ENCODE peak calls at places on chromosome 3, in seven cellular contexts. K, L, N, I, Q, Z and A are unnamed samples.

GRCh38 chr3:110384601-110385000 is 687.0 kb upstream of the NECTIN3 start:
- DNase-seq in K (peak), L (no peak), N (peak), I (peak), Q (no peak), Z (peak), A (no peak)

GRCh38 chr3:158725348-158725966 is 6.8 kb downstream of the RARRES1 start:
- DNase-seq in K (peak), L (no peak), N (peak), I (peak), Q (no peak), Z (peak), A (no peak)

GRCh38 chr3:189967254-189967865 is 153.3 kb downstream of the P3H2 start:
- DNase-seq in K (peak), L (peak), N (peak), I (no peak), Q (no peak), Z (peak), A (peak)

GRCh38 chr3:144670560-144670959 is 698.9 kb downstream of the DIPK2A start:
- DNase-seq in K (no peak), L (no peak), N (no peak), I (no peak), Q (no peak), Z (no peak), A (no peak)

GRCh38 chr3:156106721-156107373 is 13.5 kb upstream of the KCNAB1 start:
- DNase-seq in K (peak), L (no peak), N (no peak), I (no peak), Q (no peak), Z (no peak), A (no peak)

GRCh38 chr3:46504780-46505179 is 7.0 kb downstream of the RTP3 start:
- DNase-seq in K (no peak), L (peak), N (no peak), I (no peak), Q (no peak), Z (no peak), A (no peak)

GRCh38 chr3:165837801-165838200 is 578 bp upstream of the BCHE start:
- DNase-seq in K (no peak), L (no peak), N (no peak), I (no peak), Q (no peak), Z (no peak), A (no peak)

GRCh38 chr3:129399895-129400357 is 28.5 kb downstream of the EFCAB12 start:
- DNase-seq in K (no peak), L (no peak), N (no peak), I (no peak), Q (no peak), Z (no peak), A (no peak)

GRCh38 chr3:143171656-143172055 is 52.1 kb downstream of the CHST2 start:
- DNase-seq in K (peak), L (no peak), N (peak), I (no peak), Q (no peak), Z (no peak), A (no peak)

GRCh38 chr3:150885535-150885934 is 19.7 kb downstream of the MINDY4B start:
- DNase-seq in K (no peak), L (no peak), N (no peak), I (no peak), Q (no peak), Z (no peak), A (no peak)

GRCh38 chr3:64295594-64295993 is 70.3 kb upstream of the PRICKLE2 start:
- DNase-seq in K (peak), L (no peak), N (peak), I (peak), Q (no peak), Z (peak), A (no peak)

GRCh38 chr3:50153782-50154475 is 1.2 kb upstream of the SEMA3F start:
- DNase-seq in K (no peak), L (no peak), N (no peak), I (no peak), Q (no peak), Z (no peak), A (no peak)

GRCh38 chr3:17841190-17841828 is 98.9 kb upstream of the TBC1D5 start:
- DNase-seq in K (peak), L (peak), N (peak), I (no peak), Q (peak), Z (peak), A (peak)

GRCh38 chr3:42298259-42298658 is 32.3 kb upstream of the CCK start:
- DNase-seq in K (no peak), L (no peak), N (no peak), I (no peak), Q (no peak), Z (no peak), A (no peak)

GRCh38 chr3:185822221-185822956 is 2.5 kb downstream of the IGF2BP2 start:
- DNase-seq in K (peak), L (no peak), N (peak), I (no peak), Q (no peak), Z (no peak), A (no peak)

GRCh38 chr3:141368062-141368924 is at the start of gene ZBTB38:
- DNase-seq in K (peak), L (peak), N (peak), I (no peak), Q (peak), Z (peak), A (peak)

GRCh38 chr3:174169736-174170135 is 689.4 kb upstream of the NAALADL2 start:
- DNase-seq in K (no peak), L (no peak), N (no peak), I (no peak), Q (no peak), Z (no peak), A (no peak)

GRCh38 chr3:172115787-172116186 is 76.4 kb downstream of the FNDC3B start:
- DNase-seq in K (no peak), L (no peak), N (no peak), I (no peak), Q (no peak), Z (no peak), A (no peak)

GRCh38 chr3:135229018-135229495 is 434.0 kb downstream of the EPHB1 start:
- DNase-seq in K (no peak), L (no peak), N (no peak), I (no peak), Q (peak), Z (no peak), A (no peak)

GRCh38 chr3:128994173-128994512 is 267 bp upstream of the CFAP92 start:
- DNase-seq in K (no peak), L (no peak), N (no peak), I (no peak), Q (no peak), Z (no peak), A (no peak)

GRCh38 chr3:12462159-12462962 is 21.9 kb upstream of the TSEN2 start:
- DNase-seq in K (no peak), L (no peak), N (peak), I (no peak), Q (no peak), Z (no peak), A (no peak)

GRCh38 chr3:195031574-195032003 is 239.4 kb downstream of the XXYLT1 start:
- DNase-seq in K (no peak), L (no peak), N (no peak), I (no peak), Q (no peak), Z (no peak), A (no peak)

GRCh38 chr3:156818890-156819289 is 7.3 kb upstream of the LEKR1 start:
- DNase-seq in K (peak), L (no peak), N (peak), I (no peak), Q (no peak), Z (no peak), A (no peak)

GRCh38 chr3:113096158-113096893 is 105.5 kb downstream of the GTPBP8 start:
- DNase-seq in K (peak), L (no peak), N (peak), I (no peak), Q (no peak), Z (no peak), A (no peak)

GRCh38 chr3:37162501-37163245 is 11.7 kb downstream of the LRRFIP2 start:
- DNase-seq in K (no peak), L (no peak), N (no peak), I (no peak), Q (no peak), Z (no peak), A (no peak)

GRCh38 chr3:134354612-134355275 is 19.5 kb downstream of the AMOTL2 start:
- DNase-seq in K (no peak), L (no peak), N (no peak), I (no peak), Q (no peak), Z (no peak), A (no peak)

GRCh38 chr3:71063768-71064287 is 519.7 kb downstream of the FOXP1 start:
- DNase-seq in K (peak), L (peak), N (peak), I (no peak), Q (peak), Z (no peak), A (peak)

GRCh38 chr3:151770941-151771340 is 37.2 kb downstream of the AADACL2 start:
- DNase-seq in K (peak), L (no peak), N (peak), I (no peak), Q (peak), Z (no peak), A (no peak)

GRCh38 chr3:59081071-59081470 is 31.2 kb upstream of the CFAP20DC start:
- DNase-seq in K (no peak), L (no peak), N (no peak), I (no peak), Q (no peak), Z (no peak), A (no peak)

GRCh38 chr3:156611870-156612494 is 57.1 kb upstream of the SSR3 start:
- DNase-seq in K (no peak), L (no peak), N (no peak), I (no peak), Q (no peak), Z (no peak), A (no peak)

GRCh38 chr3:195774917-195775316 is 36.8 kb downstream of the MUC4 start:
- DNase-seq in K (peak), L (peak), N (peak), I (no peak), Q (peak), Z (no peak), A (peak)

GRCh38 chr3:133989931-133990702 is 39.6 kb downstream of the SLCO2A1 start:
- DNase-seq in K (no peak), L (no peak), N (no peak), I (no peak), Q (no peak), Z (no peak), A (no peak)

GRCh38 chr3:152508705-152509104 is 240.0 kb downstream of the MBNL1 start:
- DNase-seq in K (peak), L (peak), N (peak), I (no peak), Q (no peak), Z (no peak), A (no peak)

GRCh38 chr3:124281453-124282316 is 289.8 kb upstream of the ROPN1 start:
- DNase-seq in K (peak), L (peak), N (peak), I (no peak), Q (no peak), Z (no peak), A (no peak)

GRCh38 chr3:53198256-53198977 is 37.4 kb downstream of the PRKCD start:
- DNase-seq in K (no peak), L (no peak), N (no peak), I (no peak), Q (no peak), Z (no peak), A (no peak)

DNA sequence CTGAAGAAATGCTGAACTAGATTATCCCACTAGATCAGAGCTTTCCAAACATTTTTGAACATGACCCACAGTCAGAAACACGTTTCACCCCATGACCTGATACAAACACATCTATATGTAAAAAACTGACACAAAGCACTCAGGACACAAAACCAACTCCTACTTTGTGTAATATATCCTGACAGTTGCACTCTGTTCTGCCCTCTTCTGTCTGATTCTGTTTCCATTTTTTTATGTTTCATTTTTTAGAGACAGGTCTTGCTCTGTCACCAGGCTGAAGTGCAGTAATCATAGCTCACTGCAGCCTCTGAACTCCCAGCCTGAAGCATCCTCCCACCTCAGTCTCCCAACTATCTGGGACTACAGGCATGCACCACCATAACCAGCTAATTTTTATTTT is 15.8 kb upstream of the RFTN1 start:
- DNase-seq in K (peak), L (no peak), N (no peak), I (no peak), Q (no peak), Z (no peak), A (no peak)
- TF ChIP-seq CTCF in K (peak), L (no peak), N (peak), I (no peak), Q (peak), Z (no peak), A (no peak)

DNA sequence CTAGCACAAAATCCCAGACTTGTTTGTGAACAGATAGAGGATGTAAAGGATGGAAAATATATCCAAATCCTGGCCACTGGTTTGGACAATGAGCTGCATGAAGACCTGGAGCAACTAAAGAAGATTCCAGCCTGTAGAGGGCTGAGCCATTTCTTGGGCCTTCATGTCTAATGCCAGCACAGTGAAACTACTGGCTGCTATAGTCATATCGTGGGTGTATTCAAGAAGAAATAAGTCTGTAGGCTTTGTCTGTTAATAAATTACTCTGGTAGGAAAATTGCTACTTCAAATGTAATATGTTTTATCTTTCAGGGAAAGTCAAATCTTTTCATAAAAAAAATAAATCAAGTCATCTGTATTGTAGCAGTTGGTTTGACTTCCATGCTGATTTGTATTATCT is 1109.3 kb downstream of the NSUN3 start:
- DNase-seq in K (no peak), L (no peak), N (no peak), I (no peak), Q (no peak), Z (no peak), A (no peak)
- TF ChIP-seq CTCF in K (no peak), L (no peak), N (no peak), I (no peak), Q (no peak), Z (no peak), A (no peak)

GRCh38 chr3:186849392-186849975 is 7.0 kb downstream of the ADIPOQ start:
- DNase-seq in K (peak), L (peak), N (peak), I (no peak), Q (no peak), Z (no peak), A (no peak)
- TF ChIP-seq CTCF in K (peak), L (peak), N (peak), I (peak), Q (peak), Z (peak), A (peak)

GRCh38 chr3:69855436-69856162 is 116.3 kb downstream of the MITF start:
- DNase-seq in K (peak), L (no peak), N (peak), I (no peak), Q (no peak), Z (no peak), A (no peak)
- TF ChIP-seq CTCF in K (peak), L (no peak), N (peak), I (peak), Q (peak), Z (peak), A (peak)

DNA sequence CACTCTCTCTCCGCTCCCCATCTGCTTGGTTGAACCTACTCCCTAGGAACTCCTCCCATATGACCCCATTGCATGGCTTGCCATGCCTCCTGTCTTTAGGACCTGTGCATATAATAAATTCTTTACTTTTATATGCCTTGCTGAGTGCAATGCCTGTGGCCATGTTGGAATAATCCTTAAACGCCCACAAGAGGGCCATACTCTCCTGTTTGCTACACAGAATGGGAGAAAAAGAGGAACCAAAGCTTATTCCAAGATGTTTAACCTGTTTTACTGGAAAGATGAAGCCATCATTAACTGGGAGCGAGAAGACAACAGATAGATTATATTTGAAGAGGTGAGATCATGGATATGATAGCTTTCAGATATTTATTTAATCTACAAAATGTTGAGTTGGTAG is 1097.8 kb downstream of the NAALADL2 start:
- DNase-seq in K (peak), L (no peak), N (peak), I (peak), Q (no peak), Z (no peak), A (no peak)
- TF ChIP-seq CTCF in K (peak), L (peak), N (no peak), I (peak), Q (no peak), Z (peak), A (no peak)

GRCh38 chr3:94130690-94131089 is 67.8 kb downstream of the NSUN3 start:
- DNase-seq in K (peak), L (no peak), N (no peak), I (no peak), Q (no peak), Z (no peak), A (no peak)
- TF ChIP-seq CTCF in K (no peak), L (no peak), N (no peak), I (no peak), Q (no peak), Z (no peak), A (no peak)

GRCh38 chr3:56783644-56784451 is 17.9 kb downstream of the ARHGEF3 start:
- DNase-seq in K (peak), L (peak), N (peak), I (peak), Q (no peak), Z (peak), A (no peak)
- TF ChIP-seq CTCF in K (no peak), L (no peak), N (no peak), I (no peak), Q (no peak), Z (no peak), A (no peak)

DNA sequence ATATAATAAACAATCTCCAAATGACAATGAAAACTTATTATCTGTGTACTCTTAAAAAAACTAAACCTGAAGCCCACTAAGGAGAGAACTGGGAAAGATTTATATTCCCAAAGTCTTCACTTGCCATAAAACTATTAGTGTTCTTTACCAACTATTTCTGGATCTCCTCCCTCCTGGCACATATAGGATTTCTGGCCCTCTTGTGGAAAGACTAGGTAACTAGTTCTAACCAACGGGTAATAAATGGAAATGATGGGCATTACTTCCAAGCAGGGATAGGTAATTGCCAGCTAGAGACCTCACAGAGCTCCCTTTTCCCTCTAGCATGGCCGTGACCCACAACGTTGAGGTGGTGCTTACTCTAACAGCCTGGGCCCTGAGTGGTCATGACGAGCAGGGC is 110.1 kb downstream of the DNAH12 start:
- DNase-seq in K (peak), L (peak), N (peak), I (no peak), Q (no peak), Z (no peak), A (peak)
- TF ChIP-seq CTCF in K (peak), L (peak), N (peak), I (peak), Q (peak), Z (peak), A (peak)

DNA sequence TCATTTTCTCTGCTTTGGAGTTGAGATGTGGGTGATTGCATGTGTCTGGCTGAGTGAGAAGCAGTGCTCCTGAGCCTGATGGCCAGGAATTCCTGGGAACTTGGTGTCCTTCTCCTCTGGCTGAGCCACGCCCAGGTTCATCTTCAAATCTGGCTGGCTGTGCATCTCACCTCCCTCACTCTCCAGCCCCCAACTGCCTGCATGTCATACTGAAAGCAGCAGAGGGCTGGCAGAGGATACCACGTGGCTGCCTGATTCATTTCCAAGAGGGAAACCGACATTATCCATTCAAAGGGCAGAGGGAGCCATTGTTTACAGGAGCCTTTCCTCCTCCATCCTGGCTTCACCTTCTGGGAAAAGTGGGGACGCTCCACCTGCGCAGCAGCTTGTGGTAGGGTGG is 57.4 kb downstream of the ABHD5 start:
- DNase-seq in K (peak), L (no peak), N (no peak), I (no peak), Q (no peak), Z (no peak), A (no peak)
- TF ChIP-seq CTCF in K (peak), L (no peak), N (no peak), I (no peak), Q (no peak), Z (peak), A (no peak)